ENCODE peak calls at places on chromosomes 2 and 18, in seven cellular contexts. One of them, this sample, is unnamed.

GRCh38 chr18:79735071-79735980 is 55.7 kb downstream of the CTDP1 start:
- DNase-seq in activated T-cell treated with anti-CD3 and anti-CD28 coated beads, Interleukin-2, amount 50 U/mL, for 4 hours: no peak
- DNase-seq in activated naive CD8-positive, alpha-beta T cell treated with anti-CD3 and anti-CD28 coated beads, Interleukin-2, amount 50 U/mL, for 24 hours: no peak
- DNase-seq in GM04504: no peak
- DNase-seq in effector memory CD4-positive, alpha-beta T cell: no peak
- DNase-seq in stimulated activated CD4-positive, alpha-beta T cell treated with anti-CD3 and anti-CD28 coated beads, TNF-alpha, amount 100 ng/mL, for 24 hours: no peak
- DNase-seq in psoas muscle: no peak
- DNase-seq in this sample: no peak

GRCh38 chr2:240622631-240623235 is 2.5 kb upstream of the GPR35 start:
- DNase-seq in activated T-cell treated with anti-CD3 and anti-CD28 coated beads, Interleukin-2, amount 50 U/mL, for 4 hours: peak; percentile 51
- DNase-seq in activated naive CD8-positive, alpha-beta T cell treated with anti-CD3 and anti-CD28 coated beads, Interleukin-2, amount 50 U/mL, for 24 hours: peak; percentile 40
- DNase-seq in GM04504: no peak
- DNase-seq in effector memory CD4-positive, alpha-beta T cell: peak; percentile 38
- DNase-seq in stimulated activated CD4-positive, alpha-beta T cell treated with anti-CD3 and anti-CD28 coated beads, TNF-alpha, amount 100 ng/mL, for 24 hours: peak; percentile 52
- DNase-seq in psoas muscle: peak; percentile 50
- DNase-seq in this sample: peak; percentile 64

GRCh38 chr2:28030600-28030999 is 140.1 kb downstream of the BABAM2 start:
- DNase-seq in activated T-cell treated with anti-CD3 and anti-CD28 coated beads, Interleukin-2, amount 50 U/mL, for 4 hours: no peak
- DNase-seq in activated naive CD8-positive, alpha-beta T cell treated with anti-CD3 and anti-CD28 coated beads, Interleukin-2, amount 50 U/mL, for 24 hours: no peak
- DNase-seq in GM04504: no peak
- DNase-seq in effector memory CD4-positive, alpha-beta T cell: no peak
- DNase-seq in stimulated activated CD4-positive, alpha-beta T cell treated with anti-CD3 and anti-CD28 coated beads, TNF-alpha, amount 100 ng/mL, for 24 hours: no peak
- DNase-seq in psoas muscle: no peak
- DNase-seq in this sample: no peak

GRCh38 chr2:218962859-218963492 is 3.5 kb downstream of the CDK5R2 start:
- DNase-seq in activated T-cell treated with anti-CD3 and anti-CD28 coated beads, Interleukin-2, amount 50 U/mL, for 4 hours: peak; percentile 42
- DNase-seq in activated naive CD8-positive, alpha-beta T cell treated with anti-CD3 and anti-CD28 coated beads, Interleukin-2, amount 50 U/mL, for 24 hours: peak; percentile 64
- DNase-seq in GM04504: no peak
- DNase-seq in effector memory CD4-positive, alpha-beta T cell: no peak
- DNase-seq in stimulated activated CD4-positive, alpha-beta T cell treated with anti-CD3 and anti-CD28 coated beads, TNF-alpha, amount 100 ng/mL, for 24 hours: peak; percentile 50
- DNase-seq in psoas muscle: peak; percentile 81
- DNase-seq in this sample: no peak

GRCh38 chr2:240323601-240324291 is 111.7 kb upstream of the GPC1 start:
- DNase-seq in activated T-cell treated with anti-CD3 and anti-CD28 coated beads, Interleukin-2, amount 50 U/mL, for 4 hours: no peak
- DNase-seq in activated naive CD8-positive, alpha-beta T cell treated with anti-CD3 and anti-CD28 coated beads, Interleukin-2, amount 50 U/mL, for 24 hours: no peak
- DNase-seq in GM04504: no peak
- DNase-seq in effector memory CD4-positive, alpha-beta T cell: no peak
- DNase-seq in stimulated activated CD4-positive, alpha-beta T cell treated with anti-CD3 and anti-CD28 coated beads, TNF-alpha, amount 100 ng/mL, for 24 hours: no peak
- DNase-seq in psoas muscle: no peak
- DNase-seq in this sample: no peak

GRCh38 chr2:55425449-55425848 is 5.8 kb upstream of the CCDC88A start:
- DNase-seq in activated T-cell treated with anti-CD3 and anti-CD28 coated beads, Interleukin-2, amount 50 U/mL, for 4 hours: no peak
- DNase-seq in activated naive CD8-positive, alpha-beta T cell treated with anti-CD3 and anti-CD28 coated beads, Interleukin-2, amount 50 U/mL, for 24 hours: no peak
- DNase-seq in GM04504: no peak
- DNase-seq in effector memory CD4-positive, alpha-beta T cell: no peak
- DNase-seq in stimulated activated CD4-positive, alpha-beta T cell treated with anti-CD3 and anti-CD28 coated beads, TNF-alpha, amount 100 ng/mL, for 24 hours: no peak
- DNase-seq in psoas muscle: no peak
- DNase-seq in this sample: no peak

GRCh38 chr2:85872536-85873161 is 16.1 kb downstream of the ST3GAL5 start:
- DNase-seq in activated T-cell treated with anti-CD3 and anti-CD28 coated beads, Interleukin-2, amount 50 U/mL, for 4 hours: no peak
- DNase-seq in activated naive CD8-positive, alpha-beta T cell treated with anti-CD3 and anti-CD28 coated beads, Interleukin-2, amount 50 U/mL, for 24 hours: no peak
- DNase-seq in GM04504: no peak
- DNase-seq in effector memory CD4-positive, alpha-beta T cell: no peak
- DNase-seq in stimulated activated CD4-positive, alpha-beta T cell treated with anti-CD3 and anti-CD28 coated beads, TNF-alpha, amount 100 ng/mL, for 24 hours: no peak
- DNase-seq in psoas muscle: no peak
- DNase-seq in this sample: no peak

GRCh38 chr2:180892081-180892480 is 88.3 kb upstream of the UBE2E3 start:
- DNase-seq in activated T-cell treated with anti-CD3 and anti-CD28 coated beads, Interleukin-2, amount 50 U/mL, for 4 hours: no peak
- DNase-seq in activated naive CD8-positive, alpha-beta T cell treated with anti-CD3 and anti-CD28 coated beads, Interleukin-2, amount 50 U/mL, for 24 hours: no peak
- DNase-seq in GM04504: no peak
- DNase-seq in effector memory CD4-positive, alpha-beta T cell: no peak
- DNase-seq in stimulated activated CD4-positive, alpha-beta T cell treated with anti-CD3 and anti-CD28 coated beads, TNF-alpha, amount 100 ng/mL, for 24 hours: no peak
- DNase-seq in psoas muscle: no peak
- DNase-seq in this sample: no peak

GRCh38 chr2:40130251-40130994 is 321.5 kb downstream of the SLC8A1 start:
- DNase-seq in activated T-cell treated with anti-CD3 and anti-CD28 coated beads, Interleukin-2, amount 50 U/mL, for 4 hours: no peak
- DNase-seq in activated naive CD8-positive, alpha-beta T cell treated with anti-CD3 and anti-CD28 coated beads, Interleukin-2, amount 50 U/mL, for 24 hours: no peak
- DNase-seq in GM04504: no peak
- DNase-seq in effector memory CD4-positive, alpha-beta T cell: no peak
- DNase-seq in stimulated activated CD4-positive, alpha-beta T cell treated with anti-CD3 and anti-CD28 coated beads, TNF-alpha, amount 100 ng/mL, for 24 hours: no peak
- DNase-seq in psoas muscle: no peak
- DNase-seq in this sample: no peak